ENCODE peak calls at places on chromosome X, in ten cellular contexts. S, Z, P, O, I, Q, H, U, M and J are unnamed samples.

GRCh38 chrX:30576881-30577280 is 685 bp downstream of the TASL start:
- DNase-seq in Q (no peak), I (no peak), P (no peak), M (no peak), U (no peak), S (no peak), O (no peak), Z (no peak), H (no peak), J (no peak)

GRCh38 chrX:14916017-14916674 is 42.9 kb downstream of the MOSPD2 start:
- DNase-seq in Q (no peak), M (no peak), S (no peak), Z (peak; percentile 81), H (no peak), U (no peak), P (no peak), I (no peak), O (no peak), J (no peak)

GRCh38 chrX:10465254-10465653 is 155.1 kb downstream of the MID1 start:
- DNase-seq in Z (no peak), Q (no peak), I (no peak), S (no peak), U (no peak), O (no peak), M (no peak), H (no peak), P (no peak), J (no peak)

GRCh38 chrX:150831863-150832262 is 66.6 kb downstream of the CD99L2 start:
- DNase-seq in M (no peak), U (no peak), Z (no peak), H (no peak), P (no peak), I (no peak), Q (no peak), O (no peak), S (no peak), J (no peak)

GRCh38 chrX:9707306-9708015 is 58.2 kb downstream of the GPR143 start:
- DNase-seq in M (no peak), Q (no peak), O (no peak), I (no peak), Z (no peak), U (no peak), P (no peak), S (no peak), H (no peak), J (no peak)

GRCh38 chrX:26918633-26919032 is 544.5 kb downstream of the PPP4R3C start:
- DNase-seq in I (peak; percentile 23), P (no peak), M (no peak), S (no peak), O (no peak), Q (no peak), H (no peak), Z (no peak), U (no peak), J (no peak)

GRCh38 chrX:14032383-14032782 is 2.7 kb upstream of the GEMIN8 start:
- DNase-seq in H (peak; percentile 13), O (peak; percentile 78), P (no peak), I (peak; percentile 83), M (peak; percentile 53), S (no peak), Z (peak; percentile 61), U (peak; percentile 52), Q (no peak), J (no peak)

GRCh38 chrX:136292656-136293055 is 8.1 kb upstream of the ADGRG4 start:
- DNase-seq in S (no peak), O (no peak), I (no peak), Q (no peak), Z (no peak), P (no peak), U (no peak), M (no peak), H (no peak), J (no peak)

GRCh38 chrX:103073442-103073841 is 9.5 kb upstream of the BEX1 start:
- DNase-seq in Q (no peak), H (no peak), O (no peak), I (no peak), M (no peak), Z (no peak), S (no peak), U (no peak), P (no peak), J (no peak)

GRCh38 chrX:71652405-71652804 is 14.9 kb upstream of the LOC101059915 start:
- DNase-seq in Z (peak; percentile 59), P (no peak), H (peak; percentile 38), I (peak; percentile 78), O (peak; percentile 72), Q (no peak), U (peak; percentile 49), S (peak; percentile 53), M (no peak), J (peak; percentile 40)

GRCh38 chrX:81564851-81565250 is 362.9 kb downstream of the SH3BGRL start:
- DNase-seq in Z (no peak), I (no peak), S (no peak), P (no peak), Q (no peak), U (no peak), M (no peak), O (no peak), H (no peak), J (no peak)

GRCh38 chrX:38664285-38664684 is 102.9 kb downstream of the TSPAN7 start:
- DNase-seq in M (no peak), I (peak; percentile 78), Z (peak; percentile 43), P (no peak), Q (no peak), S (no peak), O (no peak), H (peak; percentile 39), U (no peak), J (peak; percentile 2)

GRCh38 chrX:116749943-116750342 is 287.2 kb upstream of the CT83 start:
- DNase-seq in O (no peak), M (no peak), U (no peak), P (no peak), Z (no peak), I (no peak), H (no peak), S (no peak), Q (no peak), J (no peak)

DNA sequence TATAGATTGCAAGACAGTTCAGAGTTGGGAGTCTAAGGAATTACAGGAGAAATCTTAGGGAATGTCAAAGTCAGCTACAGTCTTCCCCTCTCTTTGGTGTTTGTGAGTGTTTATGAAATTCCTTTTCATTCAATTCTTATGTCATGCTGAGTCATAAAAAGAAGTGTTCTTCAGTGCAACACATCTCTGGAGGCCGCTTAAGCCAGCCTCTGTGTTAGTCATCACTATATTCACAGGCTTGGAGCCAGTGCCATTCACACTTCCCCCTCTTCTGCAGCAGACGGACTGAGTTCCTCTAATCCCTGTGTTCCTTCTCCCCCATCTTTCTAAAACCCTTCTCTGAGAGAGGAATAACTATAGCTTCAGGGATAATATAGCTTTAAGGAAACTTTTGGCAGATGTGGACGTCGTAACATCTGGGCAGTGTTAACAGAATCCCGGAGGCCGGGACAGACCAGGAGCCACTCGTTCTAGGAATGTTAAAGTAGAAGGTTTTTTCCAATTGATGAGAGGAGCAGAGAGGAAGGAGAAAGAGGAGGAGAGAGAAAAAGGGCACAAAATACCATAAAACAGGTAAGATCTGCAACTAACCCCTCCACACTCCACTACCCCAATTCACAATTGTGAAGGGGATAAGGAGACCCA is at the start of gene SRPX2:
- DNase-seq in M (peak; percentile 52), H (no peak), O (peak; percentile 64), P (no peak), Z (peak; percentile 91), U (peak; percentile 50), I (peak; percentile 25), S (no peak), Q (no peak), J (peak; percentile 33)
- TF ChIP-seq POLR2A in M (no peak), H (no peak), O (no peak), P (peak; percentile 32), Z (peak; percentile 79), U (peak; percentile 51), I (no peak), S (no peak), Q (no peak), J (no peak)

GRCh38 chrX:47560831-47561652 is at the start of gene ARAF:
- DNase-seq in M (peak; percentile 96), S (peak; percentile 90), U (peak; percentile 96), I (peak; percentile 98), Z (peak; percentile 99), O (peak; percentile 98), H (peak; percentile 98), P (peak; percentile 94), Q (peak; percentile 96), J (peak; percentile 53)

GRCh38 chrX:47561653-47562151 is 697 bp downstream of the ARAF start:
- DNase-seq in U (no peak), M (no peak), I (no peak), S (no peak), H (no peak), O (no peak), P (no peak), Q (no peak), Z (no peak), J (no peak)

GRCh38 chrX:47560179-47560830 is 700 bp upstream of the ARAF start:
- DNase-seq in U (no peak), I (peak; percentile 27), Q (peak; percentile 81), H (no peak), M (no peak), S (no peak), P (no peak), Z (peak; percentile 34), O (no peak), J (no peak)

GRCh38 chrX:47558436-47558835 is 2.6 kb upstream of the ARAF start:
- DNase-seq in S (no peak), Z (no peak), U (no peak), H (no peak), I (no peak), P (no peak), O (no peak), Q (no peak), M (no peak), J (no peak)

GRCh38 chrX:47556045-47556623 is 4.9 kb upstream of the ARAF start:
- DNase-seq in I (peak; percentile 91), H (peak; percentile 67), O (peak; percentile 95), S (peak; percentile 70), Q (peak; percentile 94), M (peak; percentile 87), Z (peak; percentile 92), U (peak; percentile 90), P (peak; percentile 77), J (no peak)
- TF ChIP-seq POLR2A in I (peak; percentile 80), H (peak; percentile 72), O (peak; percentile 67), S (peak; percentile 72), Q (no peak), M (peak; percentile 70), Z (no peak), U (peak; percentile 76), P (peak; percentile 37), J (peak; percentile 66)

DNA sequence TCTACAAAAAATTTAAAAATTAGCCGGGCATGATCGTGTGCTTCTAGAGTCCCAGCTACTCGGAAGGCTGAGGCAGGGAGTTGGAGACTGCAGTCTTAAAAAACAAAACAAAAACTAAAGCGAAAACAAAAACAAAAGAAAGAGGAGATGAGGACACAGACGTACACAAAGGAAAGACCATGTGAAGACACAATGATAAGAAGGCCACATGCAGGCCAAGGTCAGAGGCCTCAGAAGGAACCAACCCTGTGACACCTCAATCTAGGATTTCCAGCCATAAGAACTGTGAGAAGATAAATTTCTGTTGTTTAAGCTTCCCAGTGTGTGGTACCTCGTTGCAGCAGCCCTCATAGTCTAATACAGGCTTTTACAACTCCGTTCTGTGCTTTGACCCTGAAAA is 177.0 kb upstream of the ATP6AP2 start:
- DNase-seq in H (no peak), I (no peak), M (no peak), S (no peak), U (no peak), Q (no peak), P (no peak), O (no peak), Z (no peak), J (no peak)
- TF ChIP-seq POLR2A in H (no peak), I (no peak), M (no peak), S (no peak), U (no peak), Q (no peak), P (no peak), O (no peak), Z (no peak), J (no peak)

GRCh38 chrX:49269010-49269767 is 404 bp upstream of the PPP1R3F start:
- DNase-seq in O (peak; percentile 98), H (peak; percentile 86), I (peak; percentile 98), M (peak; percentile 95), Z (peak; percentile 97), Q (peak; percentile 96), P (peak; percentile 96), U (peak; percentile 96), S (peak; percentile 83), J (peak; percentile 79)
- TF ChIP-seq POLR2A in O (no peak), H (peak; percentile 77), I (peak; percentile 90), M (peak; percentile 58), Z (peak; percentile 56), Q (no peak), P (peak; percentile 81), U (peak; percentile 62), S (peak; percentile 85), J (peak; percentile 50)